ENCODE peak calls at places on chromosomes 2 and 18, in five cellular contexts. B is trophoblast cell, Q is neuronal stem cell, N is H1, O is mesenchymal stem cell. R is an unnamed sample.
A peak's percentile ranks its signal among the peaks of the same experiment; 100 is the strongest.

GRCh38 chr2:234768608-234769196 is 183.1 kb upstream of the SH3BP4 start:
- DNase-seq in B (no peak), Q (no peak), N (no peak), O (no peak), R (no peak)

GRCh38 chr2:74856004-74856578 is 22.2 kb downstream of the HK2 start:
- DNase-seq in B (no peak), Q (no peak), N (no peak), O (no peak), R (no peak)

GRCh38 chr2:56465491-56465890 is 281.7 kb downstream of the CCDC85A start:
- DNase-seq in B (no peak), Q (no peak), N (no peak), O (peak; percentile 11), R (no peak)

GRCh38 chr2:61887684-61888303 is 662 bp downstream of the CCT4 start:
- DNase-seq in B (no peak), Q (peak; percentile 8), N (no peak), O (peak; percentile 57), R (no peak)

GRCh38 chr2:195533771-195534642 is 123.0 kb upstream of the SLC39A10 start:
- DNase-seq in B (peak; percentile 14), Q (no peak), N (no peak), O (peak; percentile 79), R (no peak)

GRCh38 chr2:170928036-170928823 is 823 bp upstream of the GORASP2 start:
- DNase-seq in B (peak; percentile 84), Q (no peak), N (no peak), O (no peak), R (peak; percentile 52)

GRCh38 chr2:159853101-159853500 is 55.1 kb upstream of the CD302 start:
- DNase-seq in B (no peak), Q (no peak), N (no peak), O (no peak), R (no peak)

GRCh38 chr2:78992451-78992806 is 33.1 kb upstream of the REG3G start:
- DNase-seq in B (no peak), Q (peak; percentile 27), N (peak; percentile 66), O (peak; percentile 36), R (peak; percentile 64)

GRCh38 chr18:26746284-26747130 is 119.0 kb downstream of the AQP4 start:
- DNase-seq in B (no peak), Q (no peak), N (no peak), O (peak; percentile 27), R (no peak)

GRCh38 chr2:154709215-154709614 is 10.7 kb downstream of the KCNJ3 start:
- DNase-seq in B (no peak), Q (no peak), N (no peak), O (no peak), R (no peak)

GRCh38 chr2:74916394-74916793 is 42.0 kb upstream of the POLE4 start:
- DNase-seq in B (no peak), Q (no peak), N (no peak), O (no peak), R (no peak)

GRCh38 chr2:67917332-67918054 is 145.3 kb downstream of the C1D start:
- DNase-seq in B (peak; percentile 70), Q (no peak), N (no peak), O (peak; percentile 86), R (no peak)

GRCh38 chr18:48848641-48849143 is 102.1 kb downstream of the SMAD7 start:
- DNase-seq in B (no peak), Q (no peak), N (no peak), O (no peak), R (no peak)

GRCh38 chr2:159010340-159010739 is 41.9 kb downstream of the TANC1 start:
- DNase-seq in B (no peak), Q (no peak), N (no peak), O (peak; percentile 81), R (no peak)

GRCh38 chr2:62306751-62307468 is 111.0 kb downstream of the B3GNT2 start:
- DNase-seq in B (peak; percentile 59), Q (no peak), N (no peak), O (peak; percentile 54), R (no peak)

GRCh38 chr2:234828382-234829073 is 123.3 kb upstream of the SH3BP4 start:
- DNase-seq in B (peak; percentile 75), Q (no peak), N (no peak), O (no peak), R (no peak)

GRCh38 chr2:141055526-141055925 is 1075.3 kb downstream of the LRP1B start:
- DNase-seq in B (no peak), Q (no peak), N (no peak), O (peak; percentile 61), R (no peak)

GRCh38 chr2:2260691-2261268 is 70.3 kb downstream of the MYT1L start:
- DNase-seq in B (no peak), Q (no peak), N (no peak), O (no peak), R (no peak)

GRCh38 chr2:195779491-195779890 is 122.5 kb downstream of the SLC39A10 start:
- DNase-seq in B (no peak), Q (no peak), N (no peak), O (no peak), R (no peak)

GRCh38 chr18:20966795-20967194 is 144.8 kb downstream of the ROCK1 start:
- DNase-seq in B (no peak), Q (no peak), N (no peak), O (no peak), R (no peak)

GRCh38 chr2:7377861-7378569 is 460.8 kb downstream of the RNF144A start:
- DNase-seq in B (peak; percentile 66), Q (no peak), N (no peak), O (no peak), R (peak; percentile 33)

GRCh38 chr2:130391872-130392670 is 36.2 kb downstream of the PTPN18 start:
- DNase-seq in B (no peak), Q (no peak), N (no peak), O (peak; percentile 65), R (no peak)

GRCh38 chr2:209644842-209645241 is 126.8 kb upstream of the UNC80 start:
- DNase-seq in B (no peak), Q (no peak), N (no peak), O (no peak), R (no peak)

DNA sequence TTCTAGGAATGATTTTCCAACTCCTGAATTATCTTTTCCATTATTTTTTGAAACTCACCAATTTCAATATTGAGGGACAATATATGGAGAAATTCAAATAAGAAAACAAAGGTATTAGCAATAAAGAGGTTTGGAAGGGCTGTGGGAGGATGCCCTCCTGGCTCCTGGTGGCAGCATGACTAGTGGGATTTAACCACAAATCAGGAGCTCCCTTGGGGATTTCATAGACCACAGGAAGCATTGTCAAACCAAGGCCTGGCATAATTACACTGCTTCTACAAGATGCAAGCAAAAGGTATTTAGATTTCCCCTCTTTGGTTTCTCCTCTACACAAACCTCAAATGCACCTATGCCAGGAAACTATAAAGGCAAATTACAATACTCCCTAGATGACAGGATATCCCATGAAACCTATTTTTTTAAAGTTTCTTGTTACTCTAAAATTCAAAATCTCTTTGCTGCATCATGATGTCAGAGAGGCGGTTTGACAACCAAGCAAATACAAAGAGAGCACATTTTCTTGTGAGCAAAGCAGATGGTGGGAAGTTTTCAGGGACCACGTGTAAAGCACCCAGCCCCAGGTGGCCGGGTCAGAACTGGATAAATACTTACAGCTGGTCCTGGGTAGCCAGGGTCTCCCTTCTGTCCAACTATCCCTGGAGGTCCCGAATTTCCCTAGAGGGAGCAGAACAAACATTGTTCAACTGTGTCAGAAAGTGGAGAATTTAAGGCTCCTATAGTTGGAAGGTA is 67.9 kb downstream of the COL6A3 start:
- DNase-seq in B (no peak), Q (no peak), N (no peak), O (peak; percentile 18), R (no peak)
- H2BK12ac ChIP-seq in B (no peak overlapping the region), Q (no peak overlapping the region), N (no peak overlapping the region), O (no peak overlapping the region), R (no peak overlapping the region)

GRCh38 chr2:28755411-28755810 is 3.8 kb downstream of the PPP1CB start:
- DNase-seq in B (no peak), Q (no peak), N (no peak), O (peak; percentile 49), R (no peak)
- H3K4me1 ChIP-seq in B (peaks cover 6% of the 10 kb centered on the region), Q (peaks cover 15% of the 10 kb centered on the region), N (peaks cover 4% of the 10 kb centered on the region), O (peaks cover 8% of the 10 kb centered on the region), R (no peaks in the 10 kb centered on the region)

DNA sequence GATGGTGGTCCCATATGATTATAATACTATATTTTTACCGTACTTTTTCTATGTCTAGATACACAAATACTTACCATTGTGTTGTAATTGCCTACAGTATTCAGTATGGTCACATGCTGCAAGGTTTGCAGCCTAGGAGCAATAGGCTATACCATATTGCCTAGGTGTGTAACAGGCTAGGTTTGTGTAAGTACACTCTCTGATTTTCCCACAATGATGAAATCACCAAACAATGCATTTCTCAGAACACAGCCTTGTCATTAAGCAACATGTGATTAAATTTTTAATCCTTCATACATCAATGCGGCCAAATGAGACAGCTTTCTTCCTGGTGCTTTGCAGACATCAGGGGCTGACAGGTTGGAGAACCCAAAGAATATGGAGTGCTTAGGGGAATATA is 37.3 kb downstream of the ADD2 start:
- DNase-seq in B (no peak), Q (no peak), N (no peak), O (no peak), R (no peak)
- H2BK12ac ChIP-seq in B (no peak overlapping the region), Q (no peak overlapping the region), N (no peak overlapping the region), O (no peak overlapping the region), R (no peak overlapping the region)

GRCh38 chr2:119012345-119013301 is 70.6 kb downstream of the MARCO start:
- DNase-seq in B (no peak), Q (no peak), N (peak; percentile 39), O (no peak), R (peak; percentile 17)
- H3K4me1 ChIP-seq in B (no peaks in the 10 kb centered on the region), Q (no peaks in the 10 kb centered on the region), N (no peaks in the 10 kb centered on the region), O (peaks cover 2% of the 10 kb centered on the region), R (no peaks in the 10 kb centered on the region)

GRCh38 chr2:152561251-152561650 is 156.0 kb downstream of the PRPF40A start:
- DNase-seq in B (no peak), Q (no peak), N (no peak), O (no peak), R (no peak)
- H2BK12ac ChIP-seq in B (no peak overlapping the region), Q (no peak overlapping the region), N (no peak overlapping the region), O (no peak overlapping the region), R (no peak overlapping the region)

GRCh38 chr2:11133936-11134320 is 21.3 kb upstream of the SLC66A3 start:
- DNase-seq in B (no peak), Q (no peak), N (no peak), O (no peak), R (no peak)

GRCh38 chr2:11133238-11133935 is 21.9 kb upstream of the SLC66A3 start:
- DNase-seq in B (no peak), Q (peak; percentile 33), N (no peak), O (peak; percentile 17), R (no peak)

GRCh38 chr2:11134349-11134748 is 20.9 kb upstream of the SLC66A3 start:
- DNase-seq in B (no peak), Q (no peak), N (no peak), O (peak; percentile 23), R (no peak)

GRCh38 chr2:11131166-11131920 is 23.9 kb upstream of the SLC66A3 start:
- DNase-seq in B (no peak), Q (no peak), N (no peak), O (no peak), R (no peak)

DNA sequence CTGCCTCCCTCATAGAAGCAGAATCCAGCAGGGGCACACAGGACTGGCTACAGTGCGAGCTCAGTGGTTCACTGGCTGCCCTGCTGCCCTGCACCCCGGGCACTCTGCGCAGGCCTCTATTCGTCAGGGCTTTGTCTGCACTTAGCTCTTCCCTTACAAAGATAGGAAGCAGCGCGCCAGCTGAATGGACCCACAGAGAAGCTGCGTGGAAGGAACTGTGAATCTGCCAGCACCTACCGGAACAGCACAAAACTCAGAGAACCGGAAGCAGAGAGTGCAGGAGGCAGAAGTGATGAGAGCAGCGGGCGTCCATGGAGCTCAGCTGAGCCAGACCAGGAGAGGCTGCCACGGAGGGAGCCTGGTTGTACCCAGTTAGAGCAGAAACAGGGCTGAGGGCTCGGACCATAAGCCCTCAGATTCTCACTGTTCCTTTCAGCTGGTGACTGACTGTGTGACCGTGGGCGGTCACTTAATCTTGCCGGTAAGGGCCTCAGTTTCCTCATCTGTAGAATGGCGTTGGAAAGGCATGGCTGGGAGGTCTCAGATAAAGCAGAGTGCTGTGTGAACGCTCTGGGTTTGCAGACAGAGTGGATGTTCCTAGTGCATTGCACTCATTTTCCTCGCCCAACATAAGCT is 23.1 kb upstream of the SLC66A3 start:
- DNase-seq in B (no peak), Q (no peak), N (no peak), O (no peak), R (no peak)
- H3K4me1 ChIP-seq in B (peaks cover 4% of the 10 kb centered on the region), Q (peaks cover 12% of the 10 kb centered on the region), N (peaks cover 7% of the 10 kb centered on the region), O (peaks cover 17% of the 10 kb centered on the region), R (no peaks in the 10 kb centered on the region)